ENCODE peak calls at places on chromosomes 13 and 19, in four cellular contexts. F, B, T and Z are unnamed samples.

GRCh38 chr19:18418034-18418724 is 1.0 kb upstream of the SSBP4 start:
- DNase-seq in B (no peak), T (no peak), F (no peak), Z (no peak)

GRCh38 chr13:45238945-45239795 is 38.3 kb upstream of the KCTD4 start:
- DNase-seq in F (no peak), B (no peak), T (no peak), Z (no peak)

GRCh38 chr13:112808377-112809140 is 118.7 kb downstream of the ATP11A start:
- DNase-seq in T (no peak), F (no peak), B (no peak), Z (no peak)

GRCh38 chr13:83057119-83057518 is 825.2 kb downstream of the SLITRK1 start:
- DNase-seq in F (no peak), B (no peak), T (no peak), Z (no peak)

GRCh38 chr19:36023432-36023831 is 9.2 kb downstream of the CLIP3 start:
- DNase-seq in T (no peak), F (no peak), B (no peak), Z (no peak)

GRCh38 chr13:39322836-39323585 is 280.0 kb downstream of the LHFPL6 start:
- DNase-seq in T (no peak), F (no peak), B (no peak), Z (no peak)

GRCh38 chr19:35048911-35049411 is 7.4 kb downstream of the HPN start:
- DNase-seq in B (no peak), F (peak), T (no peak), Z (no peak)

GRCh38 chr13:48397744-48398143 is 15.2 kb downstream of the LPAR6 start:
- DNase-seq in B (no peak), T (no peak), F (no peak), Z (no peak)

GRCh38 chr19:2636897-2637683 is 65.4 kb downstream of the GNG7 start:
- DNase-seq in T (peak), F (no peak), B (peak), Z (no peak)

GRCh38 chr19:55632463-55632834 is 8.1 kb upstream of the ZNF784 start:
- DNase-seq in T (peak), B (peak), F (peak), Z (peak)

GRCh38 chr19:1470864-1471513 is 8.0 kb downstream of the C19orf25 start:
- DNase-seq in F (no peak), B (peak), T (no peak), Z (no peak)

GRCh38 chr13:95237310-95237870 is 63.9 kb downstream of the ABCC4 start:
- DNase-seq in F (no peak), T (no peak), B (no peak), Z (no peak)

GRCh38 chr19:47156861-47157454 is 26.3 kb downstream of the SAE1 start:
- DNase-seq in F (no peak), B (no peak), T (no peak), Z (no peak)

GRCh38 chr19:5961969-5962945 is 15.7 kb downstream of the RANBP3 start:
- DNase-seq in F (no peak), T (no peak), B (no peak), Z (no peak)

GRCh38 chr13:94761407-94761806 is 49.1 kb upstream of the SOX21 start:
- DNase-seq in F (no peak), B (no peak), T (peak), Z (no peak)

GRCh38 chr13:113586661-113587479 is 2.3 kb downstream of the TFDP1 start:
- DNase-seq in F (no peak), T (no peak), B (peak), Z (no peak)

GRCh38 chr13:38141792-38142191 is 207.9 kb upstream of the UFM1 start:
- DNase-seq in B (no peak), F (no peak), T (no peak), Z (no peak)

GRCh38 chr13:49272296-49272695 is 24.6 kb downstream of the CDADC1 start:
- DNase-seq in F (no peak), B (no peak), T (no peak), Z (no peak)

GRCh38 chr19:16661480-16662034 is 618 bp downstream of the TMEM38A start:
- DNase-seq in F (peak), T (no peak), B (peak), Z (no peak)

GRCh38 chr19:41230067-41230857 is 11.2 kb downstream of the AXL start:
- DNase-seq in B (no peak), F (no peak), T (no peak), Z (no peak)

GRCh38 chr13:113404723-113405471 is 41.0 kb upstream of the GRTP1 start:
- DNase-seq in F (no peak), B (no peak), T (no peak), Z (no peak)

GRCh38 chr13:46893820-46894533 is 2.9 kb downstream of the HTR2A start:
- DNase-seq in T (no peak), F (peak), B (peak), Z (no peak)

GRCh38 chr19:53982611-53983010 is 8.8 kb upstream of the CACNG6 start:
- DNase-seq in B (peak), F (no peak), T (no peak), Z (no peak)

GRCh38 chr19:40771101-40771539 is 4.2 kb upstream of the MIA start:
- DNase-seq in B (no peak), F (no peak), T (no peak), Z (no peak)

GRCh38 chr13:25214371-25215252 is 42.5 kb upstream of the AMER2 start:
- DNase-seq in F (peak), B (no peak), T (no peak), Z (no peak)

GRCh38 chr13:27658569-27658968 is 36.9 kb downstream of the POLR1D start:
- DNase-seq in B (no peak), T (no peak), F (no peak), Z (no peak)

GRCh38 chr13:94707400-94708021 is 4.8 kb downstream of the SOX21 start:
- DNase-seq in F (no peak), T (no peak), B (peak), Z (no peak)

GRCh38 chr13:105543742-105544141 is 991.7 kb downstream of the EFNB2 start:
- DNase-seq in F (no peak), B (no peak), T (no peak), Z (no peak)

GRCh38 chr13:110965038-110965754 is 50.3 kb upstream of the ANKRD10 start:
- DNase-seq in F (no peak), B (no peak), T (no peak), Z (no peak)

GRCh38 chr13:39468306-39468705 is 134.7 kb downstream of the LHFPL6 start:
- DNase-seq in B (no peak), T (no peak), F (no peak), Z (no peak)

GRCh38 chr19:23440207-23440606 is 44.9 kb upstream of the ZNF91 start:
- DNase-seq in T (no peak), B (peak), F (no peak), Z (no peak)

GRCh38 chr19:34733266-34733825 is 697 bp upstream of the ZNF181 start:
- DNase-seq in T (no peak), B (no peak), F (no peak), Z (no peak)

GRCh38 chr19:18109731-18110671 is 12.4 kb downstream of the MAST3 start:
- DNase-seq in T (no peak), F (no peak), B (peak), Z (no peak)

GRCh38 chr13:84831666-84832657 is 949.7 kb upstream of the SLITRK1 start:
- DNase-seq in B (no peak), T (no peak), F (no peak), Z (no peak)

GRCh38 chr13:24187185-24187584 is 26.7 kb downstream of the SPATA13 start:
- DNase-seq in F (no peak), B (no peak), T (no peak), Z (no peak)

DNA sequence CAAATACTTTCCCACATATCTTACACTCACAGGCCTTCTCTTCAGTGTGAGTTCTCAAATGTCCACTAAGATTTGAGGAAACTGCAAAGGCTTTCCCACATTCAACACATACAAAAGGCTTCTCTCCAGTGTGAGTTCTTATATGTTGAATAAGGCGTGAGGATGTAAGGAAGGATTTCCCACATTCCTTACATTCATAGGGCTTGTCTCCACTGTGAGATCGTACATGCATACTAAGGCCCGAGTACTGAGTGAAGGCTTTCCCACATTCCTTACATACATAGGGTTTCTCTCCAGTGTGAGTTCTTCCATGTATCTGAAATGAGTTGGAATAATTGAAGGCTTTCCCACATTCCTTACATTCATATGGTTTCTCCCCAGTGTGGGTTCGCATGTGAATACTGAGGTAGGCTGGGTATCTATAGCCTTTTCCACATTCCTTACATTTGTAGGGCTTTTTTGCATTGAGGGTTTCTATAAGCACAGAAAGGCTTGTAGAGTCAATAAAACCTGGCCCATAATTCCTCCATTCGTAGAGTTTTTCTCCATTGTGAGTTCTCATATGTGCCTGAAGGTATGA is 9.6 kb downstream of the ZNF426 start:
- DNase-seq in B (no peak), T (no peak), F (no peak), Z (no peak)
- H3K4me3 ChIP-seq in B (no peak), T (no peak), F (no peak), Z (no peak)

GRCh38 chr13:30179547-30180256 is 127.6 kb downstream of the KATNAL1 start:
- DNase-seq in B (no peak), T (no peak), F (no peak), Z (no peak)
- H3K4me3 ChIP-seq in B (no peak), T (no peak), F (no peak), Z (no peak)

GRCh38 chr13:66301482-66301881 is 928.7 kb downstream of the PCDH9 start:
- DNase-seq in F (no peak), B (no peak), T (no peak), Z (no peak)

GRCh38 chr13:66305960-66306617 is 924.0 kb downstream of the PCDH9 start:
- DNase-seq in T (no peak), F (no peak), B (no peak), Z (peak)
- H3K4me3 ChIP-seq in T (no peak), F (no peak), B (no peak), Z (peak)

DNA sequence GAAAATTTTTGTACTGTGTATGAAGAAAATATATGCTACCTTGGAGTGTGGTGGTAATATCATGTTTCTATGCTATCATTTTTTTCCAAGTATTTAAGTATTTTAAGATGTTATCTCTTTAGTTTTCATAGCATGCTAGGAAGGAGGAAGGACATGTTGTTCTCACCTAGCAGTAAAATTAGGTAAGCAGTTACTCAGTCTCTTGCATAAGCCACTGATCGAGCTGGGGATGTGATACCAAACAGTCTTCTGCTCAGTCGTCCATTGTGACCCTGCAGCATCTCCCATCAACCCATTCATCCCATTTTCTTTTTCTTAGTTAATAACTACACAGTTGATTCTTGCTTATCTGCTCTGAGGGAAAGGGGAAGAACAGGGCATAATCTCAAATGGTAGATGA is 130.6 kb downstream of the KLF5 start:
- DNase-seq in T (no peak), F (no peak), B (no peak), Z (no peak)
- H3K4me3 ChIP-seq in T (no peak), F (no peak), B (no peak), Z (no peak)

DNA sequence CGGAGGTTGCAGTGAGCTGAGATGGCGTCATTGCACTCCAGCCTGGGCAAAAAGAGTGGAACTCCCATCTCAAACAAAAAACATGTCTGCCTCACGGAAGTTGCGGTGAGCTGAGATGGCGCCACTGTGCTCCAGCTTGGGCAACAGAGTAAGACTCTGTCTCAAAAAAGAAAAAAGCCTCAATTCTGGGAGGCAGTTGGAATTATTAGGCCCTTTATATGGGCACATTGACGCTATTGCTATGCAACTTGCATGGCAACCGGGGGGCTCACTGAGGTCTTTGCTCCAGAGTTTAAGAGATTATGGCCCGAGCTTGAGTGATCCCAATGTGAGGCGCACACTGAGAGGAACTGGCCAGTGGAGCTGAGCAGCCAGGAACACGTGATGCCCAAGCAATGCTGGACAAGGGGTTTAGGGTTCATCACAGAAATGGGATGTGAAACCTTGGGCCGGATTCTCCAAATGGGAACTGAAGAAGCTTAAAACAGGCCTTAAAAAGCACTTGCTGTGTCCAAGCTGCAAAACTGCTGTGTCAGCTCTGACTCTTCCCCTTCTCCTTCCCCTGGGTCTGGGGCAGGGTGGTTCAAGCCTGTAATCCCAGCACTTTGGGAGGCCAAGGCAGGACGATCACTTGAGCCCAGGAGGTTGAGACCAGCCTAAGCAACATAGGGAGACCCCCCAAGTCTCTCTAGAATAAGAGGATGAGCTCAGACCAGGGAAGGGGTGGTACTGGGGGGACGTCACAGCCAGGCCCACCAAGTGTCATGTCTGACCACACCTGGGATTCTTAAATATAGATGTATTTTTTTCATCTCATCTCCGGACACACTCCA is 2.5 kb downstream of the FTL start:
- DNase-seq in F (peak), B (no peak), T (no peak), Z (no peak)
- H3K4me3 ChIP-seq in F (no peak), B (no peak), T (peak), Z (no peak)